ENCODE peak calls at places on chromosomes 7 and 10, in nine cellular contexts. V, Z, T, M, A, O, W, Y and K are unnamed samples.

GRCh38 chr7:114243646-114244045 is 171.0 kb upstream of the FOXP2 start:
- DNase-seq in O (no peak), T (no peak), M (peak), W (no peak), A (no peak), Z (no peak), Y (no peak), V (no peak), K (no peak)

GRCh38 chr10:113362645-113363091 is 190.2 kb upstream of the HABP2 start:
- DNase-seq in O (no peak), W (no peak), Y (no peak), M (no peak), A (no peak), Z (no peak), V (peak), T (no peak), K (no peak)

GRCh38 chr10:45809829-45810228 is 37.5 kb downstream of the AGAP4 start:
- DNase-seq in O (no peak), A (no peak), Y (no peak), V (no peak), Z (peak), T (no peak), M (no peak), W (no peak), K (peak)

GRCh38 chr10:113961261-113961938 is 82.3 kb upstream of the ADRB1 start:
- DNase-seq in A (peak), Z (no peak), M (no peak), O (no peak), W (no peak), T (no peak), Y (no peak), V (no peak), K (no peak)

GRCh38 chr7:82044497-82045080 is 274.7 kb upstream of the HGF start:
- DNase-seq in W (no peak), A (no peak), V (peak), Z (peak), M (no peak), T (no peak), Y (no peak), O (no peak), K (peak)

GRCh38 chr7:16795624-16796023 is 9.2 kb downstream of the AGR2 start:
- DNase-seq in O (no peak), Z (peak), V (no peak), W (no peak), Y (no peak), A (no peak), T (no peak), M (no peak), K (peak)

GRCh38 chr10:30751678-30752331 is 122.3 kb upstream of the LYZL2 start:
- DNase-seq in A (peak), M (no peak), W (no peak), Z (peak), Y (peak), V (peak), O (peak), T (no peak), K (peak)

GRCh38 chr10:113385021-113385975 is 167.6 kb upstream of the HABP2 start:
- DNase-seq in W (no peak), O (peak), V (peak), M (peak), T (peak), A (peak), Z (peak), Y (no peak), K (peak)

GRCh38 chr7:137423321-137423720 is 79.8 kb upstream of the PTN start:
- DNase-seq in A (no peak), O (no peak), V (peak), M (no peak), Y (no peak), T (no peak), W (no peak), Z (no peak), K (no peak)